ENCODE peak calls at places on chromosomes 16 and 17, in five cellular contexts. One of them, this sample, is unnamed.

GRCh38 chr17:42686520-42687137 is 4.3 kb downstream of the CNTNAP1 start:
- DNase-seq in fibroblast of pulmonary artery: no peak
- DNase-seq in cardiac muscle cell: no peak
- DNase-seq in prostate gland: no peak
- DNase-seq in cardiac fibroblast: no peak
- DNase-seq in this sample: no peak

GRCh38 chr17:6868579-6868978 is 37.0 kb upstream of the TEKT1 start:
- DNase-seq in fibroblast of pulmonary artery: no peak
- DNase-seq in cardiac muscle cell: no peak
- DNase-seq in prostate gland: no peak
- DNase-seq in cardiac fibroblast: no peak
- DNase-seq in this sample: no peak

GRCh38 chr16:88514526-88514925 is 55.7 kb upstream of the ZC3H18 start:
- DNase-seq in fibroblast of pulmonary artery: no peak
- DNase-seq in cardiac muscle cell: no peak
- DNase-seq in prostate gland: no peak
- DNase-seq in cardiac fibroblast: no peak
- DNase-seq in this sample: no peak

GRCh38 chr16:10554569-10554968 is 25.8 kb downstream of the EMP2 start:
- DNase-seq in fibroblast of pulmonary artery: no peak
- DNase-seq in cardiac muscle cell: no peak
- DNase-seq in prostate gland: no peak
- DNase-seq in cardiac fibroblast: no peak
- DNase-seq in this sample: no peak

GRCh38 chr16:83403751-83404150 is 404.0 kb upstream of the HSBP1 start:
- DNase-seq in fibroblast of pulmonary artery: peak
- DNase-seq in cardiac muscle cell: no peak
- DNase-seq in prostate gland: no peak
- DNase-seq in cardiac fibroblast: peak
- DNase-seq in this sample: peak

GRCh38 chr16:86305440-86305839 is 204.9 kb upstream of the FOXF1 start:
- DNase-seq in fibroblast of pulmonary artery: no peak
- DNase-seq in cardiac muscle cell: no peak
- DNase-seq in prostate gland: no peak
- DNase-seq in cardiac fibroblast: no peak
- DNase-seq in this sample: no peak

GRCh38 chr17:74671031-74671771 is 41.5 kb downstream of the CD300LF start:
- DNase-seq in fibroblast of pulmonary artery: peak
- DNase-seq in cardiac muscle cell: peak
- DNase-seq in prostate gland: peak
- DNase-seq in cardiac fibroblast: peak
- DNase-seq in this sample: peak

GRCh38 chr17:73390221-73390620 is 78.4 kb upstream of the CDC42EP4 start:
- DNase-seq in fibroblast of pulmonary artery: no peak
- DNase-seq in cardiac muscle cell: no peak
- DNase-seq in prostate gland: no peak
- DNase-seq in cardiac fibroblast: no peak
- DNase-seq in this sample: no peak

GRCh38 chr17:56774650-56775049 is 59.1 kb downstream of the C17orf67 start:
- DNase-seq in fibroblast of pulmonary artery: no peak
- DNase-seq in cardiac muscle cell: no peak
- DNase-seq in prostate gland: no peak
- DNase-seq in cardiac fibroblast: no peak
- DNase-seq in this sample: no peak

GRCh38 chr17:49076575-49077384 is 55.8 kb upstream of the B4GALNT2 start:
- DNase-seq in fibroblast of pulmonary artery: peak
- DNase-seq in cardiac muscle cell: no peak
- DNase-seq in prostate gland: no peak
- DNase-seq in cardiac fibroblast: peak
- DNase-seq in this sample: peak

GRCh38 chr16:57677622-57678369 is 9.7 kb downstream of the ADGRG3 start:
- DNase-seq in fibroblast of pulmonary artery: no peak
- DNase-seq in cardiac muscle cell: no peak
- DNase-seq in prostate gland: peak
- DNase-seq in cardiac fibroblast: no peak
- DNase-seq in this sample: no peak

GRCh38 chr16:86403541-86404163 is 106.7 kb upstream of the FOXF1 start:
- DNase-seq in fibroblast of pulmonary artery: peak
- DNase-seq in cardiac muscle cell: no peak
- DNase-seq in prostate gland: no peak
- DNase-seq in cardiac fibroblast: no peak
- DNase-seq in this sample: no peak

GRCh38 chr17:44844390-44844830 is 3.3 kb upstream of the HIGD1B start:
- DNase-seq in fibroblast of pulmonary artery: peak
- DNase-seq in cardiac muscle cell: no peak
- DNase-seq in prostate gland: no peak
- DNase-seq in cardiac fibroblast: peak
- DNase-seq in this sample: no peak

GRCh38 chr16:13021996-13022395 is 120.6 kb downstream of the SHISA9 start:
- DNase-seq in fibroblast of pulmonary artery: no peak
- DNase-seq in cardiac muscle cell: no peak
- DNase-seq in prostate gland: no peak
- DNase-seq in cardiac fibroblast: no peak
- DNase-seq in this sample: no peak

GRCh38 chr17:42016411-42016831 is 818 bp downstream of the DNAJC7 start:
- DNase-seq in fibroblast of pulmonary artery: peak
- DNase-seq in cardiac muscle cell: no peak
- DNase-seq in prostate gland: no peak
- DNase-seq in cardiac fibroblast: no peak
- DNase-seq in this sample: peak

GRCh38 chr16:25176136-25176535 is 40.6 kb upstream of the AQP8 start:
- DNase-seq in fibroblast of pulmonary artery: no peak
- DNase-seq in cardiac muscle cell: peak
- DNase-seq in prostate gland: no peak
- DNase-seq in cardiac fibroblast: no peak
- DNase-seq in this sample: no peak

GRCh38 chr16:25106567-25107465 is 4.7 kb upstream of the LCMT1 start:
- DNase-seq in fibroblast of pulmonary artery: peak
- DNase-seq in cardiac muscle cell: peak
- DNase-seq in prostate gland: peak
- DNase-seq in cardiac fibroblast: peak
- DNase-seq in this sample: peak

GRCh38 chr16:1903845-1904820 is 14.1 kb downstream of the HS3ST6 start:
- DNase-seq in fibroblast of pulmonary artery: peak
- DNase-seq in cardiac muscle cell: no peak
- DNase-seq in prostate gland: no peak
- DNase-seq in cardiac fibroblast: peak
- DNase-seq in this sample: no peak

GRCh38 chr16:21650517-21650916 is 1.9 kb downstream of the IGSF6 start:
- DNase-seq in fibroblast of pulmonary artery: peak
- DNase-seq in cardiac muscle cell: no peak
- DNase-seq in prostate gland: no peak
- DNase-seq in cardiac fibroblast: peak
- DNase-seq in this sample: no peak

GRCh38 chr17:83081561-83082201 is 2.3 kb downstream of the METRNL start:
- DNase-seq in fibroblast of pulmonary artery: no peak
- DNase-seq in cardiac muscle cell: no peak
- DNase-seq in prostate gland: no peak
- DNase-seq in cardiac fibroblast: no peak
- DNase-seq in this sample: peak

GRCh38 chr17:58337600-58338453 is 9.2 kb upstream of the TSPOAP1 start:
- DNase-seq in fibroblast of pulmonary artery: peak
- DNase-seq in cardiac muscle cell: peak
- DNase-seq in prostate gland: peak
- DNase-seq in cardiac fibroblast: peak
- DNase-seq in this sample: peak

GRCh38 chr17:35287286-35287811 is 44.5 kb downstream of the SLFN5 start:
- DNase-seq in fibroblast of pulmonary artery: no peak
- DNase-seq in cardiac muscle cell: no peak
- DNase-seq in prostate gland: no peak
- DNase-seq in cardiac fibroblast: no peak
- DNase-seq in this sample: no peak

GRCh38 chr17:31560836-31561235 is 169.4 kb downstream of the RAB11FIP4 start:
- DNase-seq in fibroblast of pulmonary artery: no peak
- DNase-seq in cardiac muscle cell: no peak
- DNase-seq in prostate gland: no peak
- DNase-seq in cardiac fibroblast: peak
- DNase-seq in this sample: no peak

DNA sequence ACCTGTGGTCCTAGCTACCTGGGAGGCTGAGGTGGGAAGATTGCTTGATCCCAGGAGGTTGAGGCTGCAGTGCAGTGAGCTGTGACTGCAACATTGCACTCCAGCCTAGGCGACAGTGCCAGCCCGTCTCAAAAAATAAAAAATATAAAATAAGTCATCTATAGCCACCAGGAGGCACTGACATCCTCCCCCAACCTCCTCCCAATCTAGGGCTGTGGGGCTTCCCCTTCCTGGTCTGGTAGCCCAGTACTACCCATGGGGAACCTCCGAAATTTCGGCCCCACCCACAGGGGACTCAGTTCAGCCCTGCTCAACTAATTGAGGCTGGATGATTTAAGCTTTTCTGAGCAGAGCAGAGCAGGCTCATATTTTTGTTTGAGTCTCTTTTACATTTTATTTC is 3.2 kb downstream of the ZSCAN10 start:
- DNase-seq in fibroblast of pulmonary artery: no peak
- DNase-seq in cardiac muscle cell: no peak
- DNase-seq in prostate gland: no peak
- DNase-seq in cardiac fibroblast: peak
- DNase-seq in this sample: no peak
- TF ChIP-seq CTCF in fibroblast of pulmonary artery: peak
- TF ChIP-seq CTCF in cardiac muscle cell: peak
- TF ChIP-seq CTCF in prostate gland: no peak
- TF ChIP-seq CTCF in cardiac fibroblast: peak
- TF ChIP-seq CTCF in this sample: peak

GRCh38 chr16:67654069-67654911 is 5.8 kb downstream of the ACD start:
- DNase-seq in fibroblast of pulmonary artery: no peak
- DNase-seq in cardiac muscle cell: no peak
- DNase-seq in prostate gland: no peak
- DNase-seq in cardiac fibroblast: no peak
- DNase-seq in this sample: no peak
- H3K4me3 ChIP-seq in fibroblast of pulmonary artery: no peak
- H3K4me3 ChIP-seq in cardiac muscle cell: no peak
- H3K4me3 ChIP-seq in prostate gland: no peak
- H3K4me3 ChIP-seq in cardiac fibroblast: no peak
- H3K4me3 ChIP-seq in this sample: no peak

DNA sequence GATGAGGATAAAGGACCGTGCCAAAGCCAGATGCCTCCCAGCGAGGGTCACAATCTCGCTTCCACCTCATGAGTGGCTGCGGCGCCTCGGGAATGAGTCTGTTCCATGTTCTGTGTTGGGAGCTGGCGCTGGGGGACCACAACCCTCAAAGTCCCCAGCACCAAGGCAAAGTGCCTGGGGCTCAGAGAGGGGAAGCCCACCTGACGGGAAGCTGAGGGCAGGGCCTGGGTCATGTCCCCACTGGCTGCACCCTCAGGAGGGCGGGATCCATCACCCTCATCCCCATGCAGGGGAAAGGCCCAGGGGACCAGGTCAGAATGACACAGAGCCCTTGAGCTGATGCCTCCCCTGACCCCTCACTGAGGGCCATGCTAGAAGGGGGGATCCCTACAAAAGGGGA is 151.4 kb upstream of the PLCG2 start:
- DNase-seq in fibroblast of pulmonary artery: no peak
- DNase-seq in cardiac muscle cell: no peak
- DNase-seq in prostate gland: no peak
- DNase-seq in cardiac fibroblast: no peak
- DNase-seq in this sample: no peak
- TF ChIP-seq CTCF in fibroblast of pulmonary artery: no peak
- TF ChIP-seq CTCF in cardiac muscle cell: no peak
- TF ChIP-seq CTCF in prostate gland: no peak
- TF ChIP-seq CTCF in cardiac fibroblast: no peak
- TF ChIP-seq CTCF in this sample: no peak

GRCh38 chr16:35208001-35208935 is 1748.9 kb downstream of the TP53TG3F start:
- DNase-seq in fibroblast of pulmonary artery: no peak
- DNase-seq in cardiac muscle cell: no peak
- DNase-seq in prostate gland: no peak
- DNase-seq in cardiac fibroblast: no peak
- DNase-seq in this sample: no peak
- H3K4me3 ChIP-seq in fibroblast of pulmonary artery: no peak
- H3K4me3 ChIP-seq in cardiac muscle cell: no peak
- H3K4me3 ChIP-seq in prostate gland: no peak
- H3K4me3 ChIP-seq in cardiac fibroblast: no peak
- H3K4me3 ChIP-seq in this sample: no peak

GRCh38 chr17:75773808-75774470 is 8.9 kb upstream of the GALK1 start:
- DNase-seq in fibroblast of pulmonary artery: no peak
- DNase-seq in cardiac muscle cell: no peak
- DNase-seq in prostate gland: no peak
- DNase-seq in cardiac fibroblast: no peak
- DNase-seq in this sample: no peak
- TF ChIP-seq CTCF in fibroblast of pulmonary artery: no peak
- TF ChIP-seq CTCF in cardiac muscle cell: no peak
- TF ChIP-seq CTCF in prostate gland: no peak
- TF ChIP-seq CTCF in cardiac fibroblast: no peak
- TF ChIP-seq CTCF in this sample: no peak

DNA sequence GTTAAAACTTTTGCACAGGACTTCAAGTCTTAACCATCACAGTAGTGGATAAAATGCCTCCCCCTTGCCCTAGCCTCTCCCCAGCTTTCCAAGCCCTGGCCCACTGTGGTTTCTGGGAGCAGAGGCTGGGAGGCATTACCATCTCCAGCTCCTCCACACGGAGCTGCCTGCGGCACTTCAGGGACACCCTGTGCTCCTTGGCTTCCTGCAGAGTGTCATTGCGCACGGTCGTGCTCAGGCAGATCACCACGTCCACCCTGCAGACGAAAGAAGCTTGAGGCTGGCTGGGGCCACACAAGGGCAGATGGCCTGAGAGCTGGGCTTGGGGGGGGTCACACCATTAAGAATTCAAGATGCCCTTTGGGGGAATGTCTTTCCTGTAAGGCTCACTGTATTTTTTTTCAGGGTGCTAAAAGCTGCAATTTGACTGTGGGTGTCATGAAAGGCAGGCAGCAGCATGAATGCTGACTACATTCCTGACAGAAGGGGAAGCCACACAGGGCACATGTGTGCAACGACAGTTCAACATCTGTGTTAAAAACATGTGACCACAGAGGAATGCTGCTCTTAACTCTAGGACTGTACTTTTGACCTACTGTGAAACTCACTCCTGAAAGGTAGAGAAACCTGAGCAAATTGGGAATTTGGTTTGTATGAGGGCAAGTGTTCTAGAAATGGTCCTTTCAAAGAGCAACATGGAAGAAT is 47.7 kb upstream of the CLEC18B start:
- DNase-seq in fibroblast of pulmonary artery: no peak
- DNase-seq in cardiac muscle cell: no peak
- DNase-seq in prostate gland: no peak
- DNase-seq in cardiac fibroblast: no peak
- DNase-seq in this sample: no peak
- H3K4me3 ChIP-seq in fibroblast of pulmonary artery: no peak
- H3K4me3 ChIP-seq in cardiac muscle cell: no peak
- H3K4me3 ChIP-seq in prostate gland: no peak
- H3K4me3 ChIP-seq in cardiac fibroblast: no peak
- H3K4me3 ChIP-seq in this sample: no peak